ENCODE peak calls at places on chromosome 7, in five cellular contexts. One of them, this sample, is unnamed.
A peak's percentile ranks its signal among the peaks of the same experiment; 100 is the strongest.

GRCh38 chr7:116455009-116455408 is 44.5 kb upstream of the CAV2 start:
- DNase-seq in foreskin fibroblast: peak; percentile 88
- DNase-seq in astrocyte of the spinal cord: peak; percentile 68
- DNase-seq in Calu3: no peak
- DNase-seq in choroid plexus epithelial cell: peak; percentile 52
- DNase-seq in this sample: no peak

GRCh38 chr7:142770720-142771352 is at the start of gene PRSS2:
- DNase-seq in foreskin fibroblast: no peak
- DNase-seq in astrocyte of the spinal cord: no peak
- DNase-seq in choroid plexus epithelial cell: no peak
- DNase-seq in Calu3: peak; percentile 17
- DNase-seq in this sample: no peak

GRCh38 chr7:102294589-102294988 is 7.9 kb downstream of the SH2B2 start:
- DNase-seq in astrocyte of the spinal cord: no peak
- DNase-seq in Calu3: no peak
- DNase-seq in foreskin fibroblast: no peak
- DNase-seq in choroid plexus epithelial cell: no peak
- DNase-seq in this sample: no peak

GRCh38 chr7:114988755-114989154 is 66.9 kb downstream of the MDFIC start:
- DNase-seq in astrocyte of the spinal cord: peak; percentile 74
- DNase-seq in choroid plexus epithelial cell: peak; percentile 73
- DNase-seq in foreskin fibroblast: peak; percentile 88
- DNase-seq in Calu3: peak; percentile 37
- DNase-seq in this sample: peak; percentile 53

GRCh38 chr7:44693641-44694313 is 54.9 kb upstream of the ZMIZ2 start:
- DNase-seq in Calu3: no peak
- DNase-seq in foreskin fibroblast: peak; percentile 87
- DNase-seq in astrocyte of the spinal cord: peak; percentile 89
- DNase-seq in choroid plexus epithelial cell: peak; percentile 93
- DNase-seq in this sample: no peak

GRCh38 chr7:49980414-49980813 is 112.6 kb downstream of the ZPBP start:
- DNase-seq in foreskin fibroblast: no peak
- DNase-seq in astrocyte of the spinal cord: no peak
- DNase-seq in Calu3: no peak
- DNase-seq in choroid plexus epithelial cell: no peak
- DNase-seq in this sample: no peak

GRCh38 chr7:96211954-96212353 is 109.9 kb downstream of the SLC25A13 start:
- DNase-seq in astrocyte of the spinal cord: no peak
- DNase-seq in Calu3: no peak
- DNase-seq in foreskin fibroblast: no peak
- DNase-seq in choroid plexus epithelial cell: peak; percentile 29
- DNase-seq in this sample: no peak

GRCh38 chr7:79293655-79294142 is 159.8 kb downstream of the MAGI2 start:
- DNase-seq in choroid plexus epithelial cell: peak; percentile 67
- DNase-seq in astrocyte of the spinal cord: peak; percentile 74
- DNase-seq in foreskin fibroblast: peak; percentile 70
- DNase-seq in Calu3: peak; percentile 55
- DNase-seq in this sample: peak; percentile 96

GRCh38 chr7:92608380-92609322 is 18.5 kb upstream of the FAM133B start:
- DNase-seq in choroid plexus epithelial cell: no peak
- DNase-seq in foreskin fibroblast: no peak
- DNase-seq in astrocyte of the spinal cord: no peak
- DNase-seq in Calu3: no peak
- DNase-seq in this sample: no peak

GRCh38 chr7:136652635-136653370 is 215.6 kb upstream of the CHRM2 start:
- DNase-seq in foreskin fibroblast: no peak
- DNase-seq in choroid plexus epithelial cell: no peak
- DNase-seq in Calu3: no peak
- DNase-seq in astrocyte of the spinal cord: no peak
- DNase-seq in this sample: no peak

GRCh38 chr7:69213882-69214281 is 384.4 kb upstream of the AUTS2 start:
- DNase-seq in Calu3: no peak
- DNase-seq in astrocyte of the spinal cord: no peak
- DNase-seq in choroid plexus epithelial cell: no peak
- DNase-seq in foreskin fibroblast: no peak
- DNase-seq in this sample: peak; percentile 37

GRCh38 chr7:2551418-2551817 is 3.9 kb downstream of the BRAT1 start:
- DNase-seq in Calu3: no peak
- DNase-seq in astrocyte of the spinal cord: no peak
- DNase-seq in foreskin fibroblast: no peak
- DNase-seq in choroid plexus epithelial cell: no peak
- DNase-seq in this sample: no peak

GRCh38 chr7:111931958-111932357 is 274.2 kb downstream of the DOCK4 start:
- DNase-seq in astrocyte of the spinal cord: peak; percentile 44
- DNase-seq in choroid plexus epithelial cell: no peak
- DNase-seq in Calu3: no peak
- DNase-seq in foreskin fibroblast: peak; percentile 51
- DNase-seq in this sample: no peak

GRCh38 chr7:91566333-91566732 is 302.1 kb downstream of the FZD1 start:
- DNase-seq in choroid plexus epithelial cell: no peak
- DNase-seq in foreskin fibroblast: peak; percentile 52
- DNase-seq in astrocyte of the spinal cord: peak; percentile 39
- DNase-seq in Calu3: no peak
- DNase-seq in this sample: no peak

GRCh38 chr7:103413407-103413806 is 32.6 kb downstream of the SLC26A5 start:
- DNase-seq in foreskin fibroblast: no peak
- DNase-seq in Calu3: no peak
- DNase-seq in astrocyte of the spinal cord: no peak
- DNase-seq in choroid plexus epithelial cell: no peak
- DNase-seq in this sample: no peak

GRCh38 chr7:138396251-138397070 is 63.6 kb upstream of the TRIM24 start:
- DNase-seq in astrocyte of the spinal cord: no peak
- DNase-seq in foreskin fibroblast: no peak
- DNase-seq in Calu3: peak; percentile 81
- DNase-seq in choroid plexus epithelial cell: no peak
- DNase-seq in this sample: peak; percentile 19

GRCh38 chr7:45646207-45646821 is 72.1 kb downstream of the ADCY1 start:
- DNase-seq in astrocyte of the spinal cord: no peak
- DNase-seq in Calu3: no peak
- DNase-seq in choroid plexus epithelial cell: no peak
- DNase-seq in foreskin fibroblast: no peak
- DNase-seq in this sample: no peak

GRCh38 chr7:35446091-35446490 is 192.2 kb upstream of the TBX20 start:
- DNase-seq in foreskin fibroblast: no peak
- DNase-seq in astrocyte of the spinal cord: no peak
- DNase-seq in choroid plexus epithelial cell: no peak
- DNase-seq in Calu3: no peak
- DNase-seq in this sample: no peak

GRCh38 chr7:50446542-50446960 is 3.6 kb downstream of the FIGNL1 start:
- DNase-seq in choroid plexus epithelial cell: peak; percentile 88
- DNase-seq in foreskin fibroblast: peak; percentile 5
- DNase-seq in astrocyte of the spinal cord: peak; percentile 95
- DNase-seq in Calu3: peak; percentile 82
- DNase-seq in this sample: peak; percentile 38

GRCh38 chr7:130899638-130900401 is 165.8 kb upstream of the KLF14 start:
- DNase-seq in foreskin fibroblast: peak; percentile 53
- DNase-seq in astrocyte of the spinal cord: no peak
- DNase-seq in Calu3: peak; percentile 83
- DNase-seq in choroid plexus epithelial cell: no peak
- DNase-seq in this sample: no peak

GRCh38 chr7:140230517-140230861 is 53.7 kb upstream of the KDM7A start:
- DNase-seq in foreskin fibroblast: peak; percentile 50
- DNase-seq in choroid plexus epithelial cell: no peak
- DNase-seq in Calu3: peak; percentile 22
- DNase-seq in astrocyte of the spinal cord: no peak
- DNase-seq in this sample: no peak

GRCh38 chr7:100545636-100546128 is 6.7 kb downstream of the AGFG2 start:
- DNase-seq in Calu3: peak; percentile 79
- DNase-seq in foreskin fibroblast: peak; percentile 92
- DNase-seq in choroid plexus epithelial cell: peak; percentile 94
- DNase-seq in astrocyte of the spinal cord: peak; percentile 94
- DNase-seq in this sample: peak; percentile 91

GRCh38 chr7:87152897-87153641 is 816 bp downstream of the DMTF1 start:
- DNase-seq in choroid plexus epithelial cell: peak; percentile 26
- DNase-seq in astrocyte of the spinal cord: peak; percentile 32
- DNase-seq in Calu3: peak; percentile 3
- DNase-seq in foreskin fibroblast: peak; percentile 28
- DNase-seq in this sample: peak; percentile 5

GRCh38 chr7:44375236-44375699 is 49.9 kb upstream of the CAMK2B start:
- DNase-seq in astrocyte of the spinal cord: no peak
- DNase-seq in choroid plexus epithelial cell: no peak
- DNase-seq in Calu3: peak; percentile 59
- DNase-seq in foreskin fibroblast: no peak
- DNase-seq in this sample: peak; percentile 20

GRCh38 chr7:17155529-17155928 is 142.9 kb upstream of the AHR start:
- DNase-seq in Calu3: no peak
- DNase-seq in foreskin fibroblast: no peak
- DNase-seq in choroid plexus epithelial cell: no peak
- DNase-seq in astrocyte of the spinal cord: no peak
- DNase-seq in this sample: no peak

GRCh38 chr7:28364082-28364481 is 48.2 kb upstream of the CREB5 start:
- DNase-seq in astrocyte of the spinal cord: no peak
- DNase-seq in foreskin fibroblast: no peak
- DNase-seq in Calu3: no peak
- DNase-seq in choroid plexus epithelial cell: no peak
- DNase-seq in this sample: peak; percentile 16

GRCh38 chr7:7136423-7136822 is 45.9 kb upstream of the C1GALT1 start:
- DNase-seq in Calu3: no peak
- DNase-seq in choroid plexus epithelial cell: peak; percentile 33
- DNase-seq in foreskin fibroblast: no peak
- DNase-seq in astrocyte of the spinal cord: peak; percentile 30
- DNase-seq in this sample: no peak

GRCh38 chr7:1286946-1287628 is 54.4 kb downstream of the UNCX start:
- DNase-seq in Calu3: no peak
- DNase-seq in foreskin fibroblast: no peak
- DNase-seq in astrocyte of the spinal cord: no peak
- DNase-seq in choroid plexus epithelial cell: no peak
- DNase-seq in this sample: no peak

This sample was measured in A549.